ENCODE peak calls at places on chromosomes 7 and 10, in nine cellular contexts. One of them, this sample, is unnamed.

GRCh38 chr7:26508481-26508880 is 216.8 kb downstream of the SNX10 start:
- DNase-seq in SW 1271: no peak
- DNase-seq in CD8-positive, alpha-beta memory T cell: no peak
- DNase-seq in central memory CD4-positive, alpha-beta T cell: no peak
- DNase-seq in esophagus squamous epithelium: no peak
- DNase-seq in stimulated activated CD8-positive, alpha-beta memory T cell treated with anti-CD3 and anti-CD28 coated beads, Interleukin-15, amount 100 ng/mL, for 24 hours: no peak
- DNase-seq in neural crest cell: no peak
- DNase-seq in astrocyte of the spinal cord: no peak
- DNase-seq in ureter: no peak
- DNase-seq in this sample: no peak

GRCh38 chr10:20993387-20994170 is 96.5 kb upstream of the NEBL start:
- DNase-seq in SW 1271: no peak
- DNase-seq in central memory CD4-positive, alpha-beta T cell: no peak
- DNase-seq in CD8-positive, alpha-beta memory T cell: no peak
- DNase-seq in astrocyte of the spinal cord: peak; percentile 86
- DNase-seq in stimulated activated CD8-positive, alpha-beta memory T cell treated with anti-CD3 and anti-CD28 coated beads, Interleukin-15, amount 100 ng/mL, for 24 hours: no peak
- DNase-seq in neural crest cell: no peak
- DNase-seq in ureter: no peak
- DNase-seq in esophagus squamous epithelium: no peak
- DNase-seq in this sample: no peak

GRCh38 chr7:147519062-147519461 is 1071.5 kb upstream of the C7orf33 start:
- DNase-seq in central memory CD4-positive, alpha-beta T cell: no peak
- DNase-seq in ureter: no peak
- DNase-seq in stimulated activated CD8-positive, alpha-beta memory T cell treated with anti-CD3 and anti-CD28 coated beads, Interleukin-15, amount 100 ng/mL, for 24 hours: no peak
- DNase-seq in astrocyte of the spinal cord: no peak
- DNase-seq in SW 1271: no peak
- DNase-seq in CD8-positive, alpha-beta memory T cell: no peak
- DNase-seq in esophagus squamous epithelium: no peak
- DNase-seq in neural crest cell: peak; percentile 5
- DNase-seq in this sample: no peak

GRCh38 chr7:64558781-64559180 is 4.1 kb downstream of the ZNF680 start:
- DNase-seq in astrocyte of the spinal cord: no peak
- DNase-seq in stimulated activated CD8-positive, alpha-beta memory T cell treated with anti-CD3 and anti-CD28 coated beads, Interleukin-15, amount 100 ng/mL, for 24 hours: no peak
- DNase-seq in central memory CD4-positive, alpha-beta T cell: no peak
- DNase-seq in esophagus squamous epithelium: no peak
- DNase-seq in neural crest cell: no peak
- DNase-seq in SW 1271: no peak
- DNase-seq in CD8-positive, alpha-beta memory T cell: no peak
- DNase-seq in ureter: no peak
- DNase-seq in this sample: no peak

GRCh38 chr10:133224076-133224475 is 5.9 kb upstream of the UTF1 start:
- DNase-seq in SW 1271: no peak
- DNase-seq in CD8-positive, alpha-beta memory T cell: no peak
- DNase-seq in esophagus squamous epithelium: no peak
- DNase-seq in neural crest cell: no peak
- DNase-seq in central memory CD4-positive, alpha-beta T cell: no peak
- DNase-seq in stimulated activated CD8-positive, alpha-beta memory T cell treated with anti-CD3 and anti-CD28 coated beads, Interleukin-15, amount 100 ng/mL, for 24 hours: no peak
- DNase-seq in astrocyte of the spinal cord: no peak
- DNase-seq in ureter: no peak
- DNase-seq in this sample: no peak

GRCh38 chr10:49446031-49446430 is 50.1 kb upstream of the DRGX start:
- DNase-seq in astrocyte of the spinal cord: peak; percentile 26
- DNase-seq in SW 1271: no peak
- DNase-seq in neural crest cell: no peak
- DNase-seq in CD8-positive, alpha-beta memory T cell: no peak
- DNase-seq in stimulated activated CD8-positive, alpha-beta memory T cell treated with anti-CD3 and anti-CD28 coated beads, Interleukin-15, amount 100 ng/mL, for 24 hours: no peak
- DNase-seq in central memory CD4-positive, alpha-beta T cell: no peak
- DNase-seq in ureter: no peak
- DNase-seq in esophagus squamous epithelium: no peak
- DNase-seq in this sample: peak; percentile 12

GRCh38 chr10:71401056-71401455 is 4.3 kb downstream of the CDH23 start:
- DNase-seq in CD8-positive, alpha-beta memory T cell: no peak
- DNase-seq in central memory CD4-positive, alpha-beta T cell: no peak
- DNase-seq in SW 1271: no peak
- DNase-seq in astrocyte of the spinal cord: no peak
- DNase-seq in esophagus squamous epithelium: no peak
- DNase-seq in stimulated activated CD8-positive, alpha-beta memory T cell treated with anti-CD3 and anti-CD28 coated beads, Interleukin-15, amount 100 ng/mL, for 24 hours: no peak
- DNase-seq in ureter: peak; percentile 18
- DNase-seq in neural crest cell: no peak
- DNase-seq in this sample: no peak

GRCh38 chr7:121395494-121395960 is 581 bp downstream of the FAM3C start:
- DNase-seq in SW 1271: peak; percentile 63
- DNase-seq in astrocyte of the spinal cord: peak; percentile 28
- DNase-seq in neural crest cell: no peak
- DNase-seq in CD8-positive, alpha-beta memory T cell: peak; percentile 56
- DNase-seq in esophagus squamous epithelium: no peak
- DNase-seq in central memory CD4-positive, alpha-beta T cell: peak; percentile 42
- DNase-seq in ureter: no peak
- DNase-seq in stimulated activated CD8-positive, alpha-beta memory T cell treated with anti-CD3 and anti-CD28 coated beads, Interleukin-15, amount 100 ng/mL, for 24 hours: no peak
- DNase-seq in this sample: peak; percentile 61

GRCh38 chr7:156380261-156380660 is 260.3 kb upstream of the RNF32 start:
- DNase-seq in stimulated activated CD8-positive, alpha-beta memory T cell treated with anti-CD3 and anti-CD28 coated beads, Interleukin-15, amount 100 ng/mL, for 24 hours: no peak
- DNase-seq in CD8-positive, alpha-beta memory T cell: no peak
- DNase-seq in ureter: peak; percentile 63
- DNase-seq in SW 1271: no peak
- DNase-seq in astrocyte of the spinal cord: no peak
- DNase-seq in esophagus squamous epithelium: no peak
- DNase-seq in neural crest cell: no peak
- DNase-seq in central memory CD4-positive, alpha-beta T cell: no peak
- DNase-seq in this sample: no peak

GRCh38 chr10:132588301-132589013 is 50.9 kb downstream of the INPP5A start:
- DNase-seq in astrocyte of the spinal cord: no peak
- DNase-seq in ureter: no peak
- DNase-seq in SW 1271: no peak
- DNase-seq in neural crest cell: no peak
- DNase-seq in central memory CD4-positive, alpha-beta T cell: no peak
- DNase-seq in stimulated activated CD8-positive, alpha-beta memory T cell treated with anti-CD3 and anti-CD28 coated beads, Interleukin-15, amount 100 ng/mL, for 24 hours: no peak
- DNase-seq in esophagus squamous epithelium: no peak
- DNase-seq in CD8-positive, alpha-beta memory T cell: no peak
- DNase-seq in this sample: peak; percentile 71

GRCh38 chr7:4808565-4808964 is 33.1 kb downstream of the AP5Z1 start:
- DNase-seq in neural crest cell: no peak
- DNase-seq in central memory CD4-positive, alpha-beta T cell: no peak
- DNase-seq in esophagus squamous epithelium: no peak
- DNase-seq in stimulated activated CD8-positive, alpha-beta memory T cell treated with anti-CD3 and anti-CD28 coated beads, Interleukin-15, amount 100 ng/mL, for 24 hours: no peak
- DNase-seq in CD8-positive, alpha-beta memory T cell: no peak
- DNase-seq in ureter: no peak
- DNase-seq in astrocyte of the spinal cord: no peak
- DNase-seq in SW 1271: no peak
- DNase-seq in this sample: no peak

GRCh38 chr10:84026821-84027257 is 112.5 kb upstream of the GHITM start:
- DNase-seq in CD8-positive, alpha-beta memory T cell: no peak
- DNase-seq in neural crest cell: peak; percentile 38
- DNase-seq in central memory CD4-positive, alpha-beta T cell: no peak
- DNase-seq in SW 1271: no peak
- DNase-seq in ureter: no peak
- DNase-seq in astrocyte of the spinal cord: no peak
- DNase-seq in esophagus squamous epithelium: no peak
- DNase-seq in stimulated activated CD8-positive, alpha-beta memory T cell treated with anti-CD3 and anti-CD28 coated beads, Interleukin-15, amount 100 ng/mL, for 24 hours: no peak
- DNase-seq in this sample: peak; percentile 2

GRCh38 chr10:58797356-58797755 is 284.7 kb downstream of the BICC1 start:
- DNase-seq in neural crest cell: no peak
- DNase-seq in esophagus squamous epithelium: no peak
- DNase-seq in CD8-positive, alpha-beta memory T cell: no peak
- DNase-seq in ureter: no peak
- DNase-seq in central memory CD4-positive, alpha-beta T cell: no peak
- DNase-seq in stimulated activated CD8-positive, alpha-beta memory T cell treated with anti-CD3 and anti-CD28 coated beads, Interleukin-15, amount 100 ng/mL, for 24 hours: no peak
- DNase-seq in astrocyte of the spinal cord: peak; percentile 36
- DNase-seq in SW 1271: peak; percentile 3
- DNase-seq in this sample: no peak

GRCh38 chr7:127838816-127839415 is 186.9 kb downstream of the SND1 start:
- DNase-seq in stimulated activated CD8-positive, alpha-beta memory T cell treated with anti-CD3 and anti-CD28 coated beads, Interleukin-15, amount 100 ng/mL, for 24 hours: no peak
- DNase-seq in SW 1271: no peak
- DNase-seq in neural crest cell: no peak
- DNase-seq in CD8-positive, alpha-beta memory T cell: no peak
- DNase-seq in ureter: no peak
- DNase-seq in esophagus squamous epithelium: no peak
- DNase-seq in central memory CD4-positive, alpha-beta T cell: no peak
- DNase-seq in astrocyte of the spinal cord: no peak
- DNase-seq in this sample: no peak

GRCh38 chr10:17181751-17182150 is 19.7 kb downstream of the TRDMT1 start:
- DNase-seq in CD8-positive, alpha-beta memory T cell: no peak
- DNase-seq in ureter: no peak
- DNase-seq in astrocyte of the spinal cord: no peak
- DNase-seq in esophagus squamous epithelium: no peak
- DNase-seq in SW 1271: no peak
- DNase-seq in stimulated activated CD8-positive, alpha-beta memory T cell treated with anti-CD3 and anti-CD28 coated beads, Interleukin-15, amount 100 ng/mL, for 24 hours: no peak
- DNase-seq in neural crest cell: no peak
- DNase-seq in central memory CD4-positive, alpha-beta T cell: no peak
- DNase-seq in this sample: no peak

GRCh38 chr7:1087952-1088920 is at the start of gene GPER1:
- DNase-seq in esophagus squamous epithelium: no peak
- DNase-seq in central memory CD4-positive, alpha-beta T cell: no peak
- DNase-seq in stimulated activated CD8-positive, alpha-beta memory T cell treated with anti-CD3 and anti-CD28 coated beads, Interleukin-15, amount 100 ng/mL, for 24 hours: no peak
- DNase-seq in neural crest cell: peak; percentile 39
- DNase-seq in SW 1271: no peak
- DNase-seq in astrocyte of the spinal cord: peak; percentile 39
- DNase-seq in ureter: peak; percentile 62
- DNase-seq in CD8-positive, alpha-beta memory T cell: no peak
- DNase-seq in this sample: no peak

GRCh38 chr10:34494012-34494411 is 321.1 kb downstream of the PARD3 start:
- DNase-seq in SW 1271: peak; percentile 21
- DNase-seq in stimulated activated CD8-positive, alpha-beta memory T cell treated with anti-CD3 and anti-CD28 coated beads, Interleukin-15, amount 100 ng/mL, for 24 hours: no peak
- DNase-seq in central memory CD4-positive, alpha-beta T cell: no peak
- DNase-seq in astrocyte of the spinal cord: no peak
- DNase-seq in esophagus squamous epithelium: no peak
- DNase-seq in ureter: no peak
- DNase-seq in neural crest cell: no peak
- DNase-seq in CD8-positive, alpha-beta memory T cell: no peak
- DNase-seq in this sample: no peak

GRCh38 chr10:79017882-79018550 is 50.8 kb upstream of the ZMIZ1 start:
- DNase-seq in ureter: no peak
- DNase-seq in astrocyte of the spinal cord: no peak
- DNase-seq in stimulated activated CD8-positive, alpha-beta memory T cell treated with anti-CD3 and anti-CD28 coated beads, Interleukin-15, amount 100 ng/mL, for 24 hours: no peak
- DNase-seq in esophagus squamous epithelium: no peak
- DNase-seq in central memory CD4-positive, alpha-beta T cell: no peak
- DNase-seq in neural crest cell: no peak
- DNase-seq in CD8-positive, alpha-beta memory T cell: no peak
- DNase-seq in SW 1271: no peak
- DNase-seq in this sample: no peak

GRCh38 chr7:41538810-41539724 is 163.8 kb downstream of the INHBA start:
- DNase-seq in CD8-positive, alpha-beta memory T cell: no peak
- DNase-seq in neural crest cell: no peak
- DNase-seq in central memory CD4-positive, alpha-beta T cell: no peak
- DNase-seq in ureter: no peak
- DNase-seq in esophagus squamous epithelium: no peak
- DNase-seq in SW 1271: no peak
- DNase-seq in astrocyte of the spinal cord: peak; percentile 26
- DNase-seq in stimulated activated CD8-positive, alpha-beta memory T cell treated with anti-CD3 and anti-CD28 coated beads, Interleukin-15, amount 100 ng/mL, for 24 hours: no peak
- DNase-seq in this sample: no peak

GRCh38 chr7:38339953-38340819 is 66.8 kb upstream of the TARP start:
- DNase-seq in astrocyte of the spinal cord: no peak
- DNase-seq in ureter: no peak
- DNase-seq in esophagus squamous epithelium: no peak
- DNase-seq in SW 1271: no peak
- DNase-seq in CD8-positive, alpha-beta memory T cell: no peak
- DNase-seq in central memory CD4-positive, alpha-beta T cell: no peak
- DNase-seq in neural crest cell: no peak
- DNase-seq in stimulated activated CD8-positive, alpha-beta memory T cell treated with anti-CD3 and anti-CD28 coated beads, Interleukin-15, amount 100 ng/mL, for 24 hours: no peak
- DNase-seq in this sample: no peak

GRCh38 chr10:86371116-86371515 is 4.5 kb upstream of the GRID1 start:
- DNase-seq in astrocyte of the spinal cord: no peak
- DNase-seq in CD8-positive, alpha-beta memory T cell: no peak
- DNase-seq in central memory CD4-positive, alpha-beta T cell: no peak
- DNase-seq in neural crest cell: no peak
- DNase-seq in ureter: no peak
- DNase-seq in SW 1271: no peak
- DNase-seq in esophagus squamous epithelium: no peak
- DNase-seq in stimulated activated CD8-positive, alpha-beta memory T cell treated with anti-CD3 and anti-CD28 coated beads, Interleukin-15, amount 100 ng/mL, for 24 hours: no peak
- DNase-seq in this sample: no peak

GRCh38 chr7:138257459-138258193 is 181.4 kb downstream of the AKR1D1 start:
- DNase-seq in ureter: no peak
- DNase-seq in astrocyte of the spinal cord: no peak
- DNase-seq in central memory CD4-positive, alpha-beta T cell: no peak
- DNase-seq in stimulated activated CD8-positive, alpha-beta memory T cell treated with anti-CD3 and anti-CD28 coated beads, Interleukin-15, amount 100 ng/mL, for 24 hours: no peak
- DNase-seq in neural crest cell: no peak
- DNase-seq in CD8-positive, alpha-beta memory T cell: no peak
- DNase-seq in SW 1271: no peak
- DNase-seq in esophagus squamous epithelium: no peak
- DNase-seq in this sample: no peak

GRCh38 chr10:117074621-117075020 is 63.4 kb downstream of the VAX1 start:
- DNase-seq in neural crest cell: no peak
- DNase-seq in ureter: no peak
- DNase-seq in SW 1271: no peak
- DNase-seq in esophagus squamous epithelium: no peak
- DNase-seq in stimulated activated CD8-positive, alpha-beta memory T cell treated with anti-CD3 and anti-CD28 coated beads, Interleukin-15, amount 100 ng/mL, for 24 hours: no peak
- DNase-seq in central memory CD4-positive, alpha-beta T cell: no peak
- DNase-seq in CD8-positive, alpha-beta memory T cell: no peak
- DNase-seq in astrocyte of the spinal cord: no peak
- DNase-seq in this sample: no peak

GRCh38 chr7:105010538-105011523 is 3.2 kb upstream of the KMT2E start:
- DNase-seq in CD8-positive, alpha-beta memory T cell: no peak
- DNase-seq in stimulated activated CD8-positive, alpha-beta memory T cell treated with anti-CD3 and anti-CD28 coated beads, Interleukin-15, amount 100 ng/mL, for 24 hours: no peak
- DNase-seq in neural crest cell: no peak
- DNase-seq in SW 1271: peak; percentile 33
- DNase-seq in astrocyte of the spinal cord: peak; percentile 58
- DNase-seq in central memory CD4-positive, alpha-beta T cell: no peak
- DNase-seq in ureter: no peak
- DNase-seq in esophagus squamous epithelium: no peak
- DNase-seq in this sample: no peak

GRCh38 chr7:148095066-148095465 is 495.5 kb upstream of the C7orf33 start:
- DNase-seq in stimulated activated CD8-positive, alpha-beta memory T cell treated with anti-CD3 and anti-CD28 coated beads, Interleukin-15, amount 100 ng/mL, for 24 hours: no peak
- DNase-seq in esophagus squamous epithelium: no peak
- DNase-seq in CD8-positive, alpha-beta memory T cell: no peak
- DNase-seq in SW 1271: no peak
- DNase-seq in central memory CD4-positive, alpha-beta T cell: no peak
- DNase-seq in ureter: no peak
- DNase-seq in neural crest cell: no peak
- DNase-seq in astrocyte of the spinal cord: no peak
- DNase-seq in this sample: no peak

GRCh38 chr10:132632851-132633684 is 95.5 kb downstream of the INPP5A start:
- DNase-seq in neural crest cell: no peak
- DNase-seq in stimulated activated CD8-positive, alpha-beta memory T cell treated with anti-CD3 and anti-CD28 coated beads, Interleukin-15, amount 100 ng/mL, for 24 hours: no peak
- DNase-seq in SW 1271: no peak
- DNase-seq in central memory CD4-positive, alpha-beta T cell: no peak
- DNase-seq in astrocyte of the spinal cord: peak; percentile 47
- DNase-seq in esophagus squamous epithelium: no peak
- DNase-seq in ureter: no peak
- DNase-seq in CD8-positive, alpha-beta memory T cell: no peak
- DNase-seq in this sample: no peak

GRCh38 chr7:76217942-76218566 is 16.4 kb downstream of the SRRM3 start:
- DNase-seq in astrocyte of the spinal cord: no peak
- DNase-seq in esophagus squamous epithelium: no peak
- DNase-seq in CD8-positive, alpha-beta memory T cell: no peak
- DNase-seq in SW 1271: no peak
- DNase-seq in stimulated activated CD8-positive, alpha-beta memory T cell treated with anti-CD3 and anti-CD28 coated beads, Interleukin-15, amount 100 ng/mL, for 24 hours: no peak
- DNase-seq in central memory CD4-positive, alpha-beta T cell: no peak
- DNase-seq in ureter: no peak
- DNase-seq in neural crest cell: no peak
- DNase-seq in this sample: no peak

GRCh38 chr10:102758226-102758932 is 14.6 kb downstream of the WBP1L start:
- DNase-seq in SW 1271: no peak
- DNase-seq in central memory CD4-positive, alpha-beta T cell: no peak
- DNase-seq in astrocyte of the spinal cord: no peak
- DNase-seq in stimulated activated CD8-positive, alpha-beta memory T cell treated with anti-CD3 and anti-CD28 coated beads, Interleukin-15, amount 100 ng/mL, for 24 hours: no peak
- DNase-seq in neural crest cell: no peak
- DNase-seq in ureter: no peak
- DNase-seq in CD8-positive, alpha-beta memory T cell: no peak
- DNase-seq in esophagus squamous epithelium: no peak
- DNase-seq in this sample: no peak

GRCh38 chr10:68446179-68446578 is 25.6 kb downstream of the DNA2 start:
- DNase-seq in central memory CD4-positive, alpha-beta T cell: no peak
- DNase-seq in CD8-positive, alpha-beta memory T cell: no peak
- DNase-seq in neural crest cell: no peak
- DNase-seq in esophagus squamous epithelium: no peak
- DNase-seq in ureter: no peak
- DNase-seq in stimulated activated CD8-positive, alpha-beta memory T cell treated with anti-CD3 and anti-CD28 coated beads, Interleukin-15, amount 100 ng/mL, for 24 hours: no peak
- DNase-seq in astrocyte of the spinal cord: no peak
- DNase-seq in SW 1271: no peak
- DNase-seq in this sample: no peak

GRCh38 chr7:131285558-131285957 is 42.1 kb upstream of the MKLN1 start:
- DNase-seq in SW 1271: no peak
- DNase-seq in stimulated activated CD8-positive, alpha-beta memory T cell treated with anti-CD3 and anti-CD28 coated beads, Interleukin-15, amount 100 ng/mL, for 24 hours: no peak
- DNase-seq in central memory CD4-positive, alpha-beta T cell: no peak
- DNase-seq in esophagus squamous epithelium: no peak
- DNase-seq in CD8-positive, alpha-beta memory T cell: no peak
- DNase-seq in astrocyte of the spinal cord: no peak
- DNase-seq in ureter: no peak
- DNase-seq in neural crest cell: no peak
- DNase-seq in this sample: no peak

GRCh38 chr7:26944486-26944885 is 80.1 kb upstream of the SKAP2 start:
- DNase-seq in stimulated activated CD8-positive, alpha-beta memory T cell treated with anti-CD3 and anti-CD28 coated beads, Interleukin-15, amount 100 ng/mL, for 24 hours: no peak
- DNase-seq in esophagus squamous epithelium: no peak
- DNase-seq in central memory CD4-positive, alpha-beta T cell: no peak
- DNase-seq in ureter: no peak
- DNase-seq in CD8-positive, alpha-beta memory T cell: no peak
- DNase-seq in SW 1271: no peak
- DNase-seq in astrocyte of the spinal cord: no peak
- DNase-seq in neural crest cell: no peak
- DNase-seq in this sample: no peak

This sample was measured in activated T-cell treated with anti-CD3 and anti-CD28 coated beads, Interleukin-2, amount 50 U/mL, for 72 hours.